ENCODE peak calls at places on chromosomes 4 and X, in eight cellular contexts. Z is NCI-H82; N is tibial artery; L is NCI-H1436; W is stimulated activated naive CD4-positive, alpha-beta T cell treated with Interleukin-2 at 50 U/mL for 16 hours; J is mesenchymal stem cell; F is HS-5; M is foreskin fibroblast. R is an unnamed sample.

GRCh38 chr4:24594887-24595286 is 10.5 kb upstream of the DHX15 start:
- DNase-seq in L (no peak), M (peak; percentile 67), J (no peak), F (no peak), W (no peak), Z (peak; percentile 39), N (no peak), R (no peak)

GRCh38 chrX:129318375-129318774 is 204.9 kb downstream of the SMARCA1 start:
- DNase-seq in J (peak; percentile 27), W (no peak), F (no peak), N (no peak), M (peak; percentile 10), L (peak; percentile 15), Z (peak; percentile 51), R (no peak)

GRCh38 chr4:73019462-73020047 is 50.0 kb downstream of the COX18 start:
- DNase-seq in W (no peak), L (peak; percentile 21), N (no peak), J (peak; percentile 49), F (no peak), M (peak; percentile 65), Z (peak; percentile 64), R (no peak)

GRCh38 chr4:25258980-25259578 is 25.2 kb downstream of the PI4K2B start:
- DNase-seq in W (no peak), Z (no peak), N (no peak), L (no peak), J (peak; percentile 38), M (peak; percentile 62), F (peak; percentile 23), R (no peak)

GRCh38 chr4:146453192-146453591 is 68.5 kb downstream of the SLC10A7 start:
- DNase-seq in M (no peak), Z (no peak), J (no peak), N (no peak), F (no peak), W (no peak), L (no peak), R (no peak)

GRCh38 chrX:76148011-76148665 is 24.7 kb upstream of the PBDC1 start:
- DNase-seq in W (no peak), L (no peak), N (no peak), F (peak; percentile 19), Z (no peak), M (peak; percentile 61), J (peak; percentile 2), R (no peak)

GRCh38 chrX:143788265-143788664 is 67.7 kb upstream of the SPANXN2 start:
- DNase-seq in Z (peak; percentile 53), N (no peak), W (no peak), J (peak; percentile 46), L (no peak), M (no peak), F (no peak), R (no peak)

GRCh38 chr4:186743261-186743660 is 19.6 kb upstream of the FAT1 start:
- DNase-seq in L (no peak), J (no peak), M (no peak), N (no peak), W (no peak), F (no peak), Z (no peak), R (no peak)

GRCh38 chr4:62676962-62677361 is 1476.8 kb downstream of the ADGRL3 start:
- DNase-seq in M (no peak), N (no peak), L (no peak), J (no peak), F (no peak), Z (no peak), W (no peak), R (no peak)

GRCh38 chr4:149973181-149973580 is 105.1 kb upstream of the DCLK2 start:
- DNase-seq in M (no peak), L (no peak), N (no peak), W (no peak), Z (no peak), F (no peak), J (no peak), R (no peak)

GRCh38 chr4:111923786-111924185 is 221.5 kb upstream of the FAM241A start:
- DNase-seq in W (no peak), N (no peak), L (no peak), F (peak; percentile 51), M (peak; percentile 44), J (no peak), Z (no peak), R (no peak)

GRCh38 chrX:107871136-107871535 is 45.5 kb downstream of the MID2 start:
- DNase-seq in W (no peak), F (no peak), J (no peak), N (no peak), M (no peak), L (no peak), Z (no peak), R (no peak)

GRCh38 chr4:11489449-11490083 is 60.9 kb upstream of the HS3ST1 start:
- DNase-seq in W (no peak), M (no peak), F (no peak), Z (no peak), J (no peak), N (no peak), L (no peak), R (no peak)

GRCh38 chr4:136650541-136651277 is 881.6 kb downstream of the PCDH18 start:
- DNase-seq in W (no peak), N (no peak), L (no peak), F (peak; percentile 10), J (peak; percentile 19), Z (no peak), M (peak; percentile 35), R (no peak)

GRCh38 chr4:138037716-138038115 is 204.4 kb downstream of the SLC7A11 start:
- DNase-seq in W (no peak), F (no peak), L (no peak), Z (no peak), M (peak; percentile 84), N (no peak), J (peak; percentile 76), R (no peak)

GRCh38 chr4:105594094-105595010 is 41.9 kb downstream of the ARHGEF38 start:
- DNase-seq in L (no peak), Z (no peak), W (no peak), F (no peak), N (no peak), M (no peak), J (no peak), R (no peak)

GRCh38 chrX:71053217-71053621 is 14.9 kb downstream of the SNX12 start:
- DNase-seq in Z (no peak), N (no peak), M (peak; percentile 7), J (no peak), W (no peak), L (no peak), F (no peak), R (no peak)

R was measured in DMS79.